ENCODE peak calls at places on chromosomes 16 and 17, in ten cellular contexts. Z is thoracic aorta, K is PC-3, F is OCI-LY7, M is brain microvascular endothelial cell, T is left ventricle myocardium inferior, H is stomach, O is heart left ventricle, I is dorsolateral prefrontal cortex, C is endothelial cell. X is an unnamed sample.
A peak's percentile ranks its signal among the peaks of the same experiment; 100 is the strongest.

GRCh38 chr17:68296217-68297140 is 5.2 kb downstream of the ARSG start:
- DNase-seq in Z (no peak), K (no peak), F (no peak), M (no peak), T (no peak), H (peak; percentile 49), O (no peak), I (no peak), C (no peak), X (no peak)

GRCh38 chr16:70158261-70158939 is 15.2 kb upstream of the CLEC18C start:
- DNase-seq in Z (no peak), K (peak; percentile 12), F (no peak), M (no peak), T (no peak), H (no peak), O (no peak), I (no peak), C (no peak), X (no peak)

GRCh38 chr17:45639297-45639849 is 144.7 kb upstream of the CRHR1 start:
- DNase-seq in Z (no peak), K (no peak), F (no peak), M (no peak), T (no peak), H (no peak), O (no peak), I (no peak), C (no peak), X (no peak)

GRCh38 chr17:80187090-80187489 is 17.3 kb downstream of the CARD14 start:
- DNase-seq in Z (no peak), K (peak; percentile 71), F (no peak), M (no peak), T (no peak), H (no peak), O (no peak), I (no peak), C (no peak), X (peak; percentile 53)

GRCh38 chr17:77502626-77503292 is 362.0 kb downstream of the SEC14L1 start:
- DNase-seq in Z (no peak), K (no peak), F (no peak), M (no peak), T (no peak), H (no peak), O (no peak), I (peak; percentile 10), C (no peak), X (no peak)

GRCh38 chr17:79931517-79932309 is 92.5 kb upstream of the CBX4 start:
- DNase-seq in Z (no peak), K (peak; percentile 20), F (no peak), M (no peak), T (no peak), H (no peak), O (no peak), I (no peak), C (no peak), X (no peak)

GRCh38 chr17:61174310-61174709 is 225.3 kb upstream of the TBX2 start:
- DNase-seq in Z (no peak), K (no peak), F (no peak), M (no peak), T (no peak), H (no peak), O (no peak), I (no peak), C (no peak), X (no peak)

GRCh38 chr16:56691885-56692284 is 9.6 kb downstream of the MT1X start:
- DNase-seq in Z (no peak), K (peak; percentile 91), F (no peak), M (no peak), T (no peak), H (no peak), O (no peak), I (no peak), C (no peak), X (peak; percentile 82)

GRCh38 chr16:8718753-8719386 is 44.5 kb downstream of the ABAT start:
- DNase-seq in Z (no peak), K (no peak), F (no peak), M (no peak), T (no peak), H (no peak), O (no peak), I (no peak), C (no peak), X (no peak)

GRCh38 chr17:19002805-19003542 is 1.6 kb downstream of the FAM83G start:
- DNase-seq in Z (no peak), K (no peak), F (no peak), M (no peak), T (no peak), H (no peak), O (no peak), I (no peak), C (no peak), X (no peak)

GRCh38 chr16:87930456-87930855 is 5.9 kb downstream of the CA5A start:
- DNase-seq in Z (no peak), K (no peak), F (peak; percentile 41), M (no peak), T (no peak), H (no peak), O (no peak), I (no peak), C (no peak), X (no peak)
- TF ChIP-seq CTCF in Z (no peak), K (peak; percentile 33), F (peak; percentile 66), M (peak; percentile 62), T (no peak), H (no peak), O (no peak), I (no peak), C (no peak), X (no peak)

GRCh38 chr17:43349142-43349541 is 49.7 kb upstream of the ARL4D start:
- DNase-seq in Z (no peak), K (no peak), F (no peak), M (no peak), T (no peak), H (no peak), O (no peak), I (no peak), C (no peak), X (no peak)
- TF ChIP-seq CTCF in Z (no peak), K (peak; percentile 16), F (peak; percentile 53), M (peak; percentile 4), T (no peak), H (no peak), O (no peak), I (no peak), C (no peak), X (no peak)

GRCh38 chr16:30370444-30371247 is at the start of gene TBC1D10B:
- DNase-seq in Z (peak; percentile 97), K (peak; percentile 99), F (peak; percentile 100), M (peak; percentile 100), T (peak; percentile 97), H (peak; percentile 98), O (peak; percentile 98), I (peak; percentile 96), C (peak; percentile 97), X (peak; percentile 99)
- TF ChIP-seq CTCF in Z (no peak), K (no peak), F (peak; percentile 56), M (peak; percentile 55), T (peak; percentile 42), H (no peak), O (peak; percentile 20), I (peak; percentile 22), C (no peak), X (no peak)

GRCh38 chr17:39702901-39703893 is 3.3 kb downstream of the ERBB2 start:
- DNase-seq in Z (no peak), K (peak; percentile 81), F (peak; percentile 43), M (no peak), T (no peak), H (no peak), O (no peak), I (no peak), C (no peak), X (no peak)
- TF ChIP-seq CTCF in Z (no peak), K (no peak), F (no peak), M (no peak), T (no peak), H (no peak), O (no peak), I (no peak), C (no peak), X (no peak)

GRCh38 chr16:18966791-18967190 is 16.9 kb upstream of the TMC7 start:
- DNase-seq in Z (no peak), K (no peak), F (no peak), M (no peak), T (no peak), H (no peak), O (no peak), I (no peak), C (no peak), X (no peak)

GRCh38 chr16:18969855-18970240 is 13.9 kb upstream of the TMC7 start:
- DNase-seq in Z (no peak), K (peak; percentile 35), F (no peak), M (no peak), T (no peak), H (no peak), O (no peak), I (no peak), C (no peak), X (no peak)

GRCh38 chr16:18969050-18969854 is 14.5 kb upstream of the TMC7 start:
- DNase-seq in Z (peak; percentile 44), K (peak; percentile 78), F (peak; percentile 73), M (peak; percentile 77), T (peak; percentile 89), H (peak; percentile 87), O (peak; percentile 83), I (peak; percentile 95), C (peak; percentile 91), X (no peak)

DNA sequence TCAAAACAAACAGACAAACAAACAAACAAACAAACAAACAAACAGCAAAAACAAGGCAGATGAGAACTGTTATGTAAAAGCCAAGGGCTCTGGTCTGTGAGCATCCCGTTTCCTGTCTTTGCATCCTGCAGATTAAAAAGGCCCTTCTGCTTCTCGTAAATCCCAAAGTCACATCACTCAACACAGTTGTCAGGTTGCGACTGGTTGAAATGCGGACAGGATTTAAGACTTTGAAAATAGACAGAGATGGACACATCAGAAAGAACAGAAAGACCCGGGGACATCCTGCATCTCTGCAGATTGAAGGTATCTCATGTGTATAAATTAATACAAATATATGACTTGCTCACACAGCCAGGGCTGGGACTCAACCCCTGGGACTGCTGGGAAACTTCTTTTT is 18.2 kb upstream of the TMC7 start:
- DNase-seq in Z (no peak), K (no peak), F (no peak), M (no peak), T (no peak), H (no peak), O (no peak), I (no peak), C (no peak), X (no peak)
- TF ChIP-seq CTCF in Z (no peak), K (no peak), F (no peak), M (no peak), T (no peak), H (no peak), O (no peak), I (no peak), C (no peak), X (no peak)

GRCh38 chr17:40087049-40087794 is 13.2 kb downstream of the NR1D1 start:
- DNase-seq in Z (no peak), K (no peak), F (no peak), M (no peak), T (no peak), H (no peak), O (no peak), I (no peak), C (no peak), X (no peak)
- TF ChIP-seq CTCF in Z (no peak), K (no peak), F (no peak), M (no peak), T (no peak), H (no peak), O (no peak), I (no peak), C (no peak), X (no peak)